ENCODE peak calls at places on chromosome 6, in six cellular contexts. H is nephron progenitor cell; E is CD4-positive, alpha-beta T cell; S is endothelial cell; R is fibroblast of pulmonary artery; D is stomach. W is an unnamed sample.
A peak's percentile ranks its signal among the peaks of the same experiment; 100 is the strongest.

GRCh38 chr6:130152908-130153510 is 69.7 kb downstream of the SAMD3 start:
- DNase-seq in E (no peak), R (no peak), S (no peak), H (no peak), D (no peak), W (no peak)

GRCh38 chr6:5215181-5215580 is 45.6 kb downstream of the LYRM4 start:
- DNase-seq in E (no peak), D (no peak), S (no peak), R (peak; percentile 44), H (no peak), W (no peak)

GRCh38 chr6:82987951-82988350 is 77.7 kb downstream of the UBE3D start:
- DNase-seq in D (no peak), H (no peak), R (no peak), E (no peak), S (no peak), W (no peak)

GRCh38 chr6:145244712-145245111 is 490.6 kb downstream of the EPM2A start:
- DNase-seq in S (no peak), H (no peak), R (no peak), D (no peak), E (no peak), W (no peak)

GRCh38 chr6:131954775-131955107 is 3.6 kb upstream of the CCN2 start:
- DNase-seq in D (peak; percentile 81), E (no peak), R (peak; percentile 100), H (no peak), S (no peak), W (no peak)

GRCh38 chr6:30798501-30798900 is 54.2 kb upstream of the IER3 start:
- DNase-seq in H (no peak), R (no peak), E (no peak), D (no peak), S (no peak), W (no peak)

GRCh38 chr6:143629104-143630080 is 48.4 kb upstream of the PHACTR2 start:
- DNase-seq in D (no peak), H (no peak), E (no peak), R (peak; percentile 11), S (no peak), W (no peak)

GRCh38 chr6:30091577-30092381 is 16.2 kb upstream of the RNF39 start:
- DNase-seq in R (peak; percentile 52), H (no peak), S (no peak), E (no peak), D (no peak), W (no peak)

GRCh38 chr6:14802761-14803160 is 443.1 kb upstream of the JARID2 start:
- DNase-seq in E (no peak), D (no peak), H (no peak), R (no peak), S (no peak), W (no peak)

GRCh38 chr6:88165087-88165876 is 865 bp downstream of the CNR1 start:
- DNase-seq in E (no peak), S (no peak), H (no peak), D (no peak), R (no peak), W (no peak)

GRCh38 chr6:19478992-19479391 is 358.2 kb upstream of the ID4 start:
- DNase-seq in D (no peak), R (peak; percentile 10), H (no peak), S (no peak), E (no peak), W (no peak)

GRCh38 chr6:170480045-170480714 is 72.9 kb downstream of the PSMB1 start:
- DNase-seq in H (no peak), R (peak; percentile 37), S (no peak), D (peak; percentile 40), E (no peak), W (no peak)

GRCh38 chr6:135667694-135668455 is 170.3 kb upstream of the AHI1 start:
- DNase-seq in S (no peak), R (peak; percentile 39), H (peak; percentile 4), E (no peak), D (no peak), W (no peak)

GRCh38 chr6:34671801-34672656 is 24.5 kb downstream of the ILRUN start:
- DNase-seq in D (no peak), E (peak; percentile 75), H (no peak), R (peak; percentile 35), S (no peak), W (no peak)

GRCh38 chr6:163816441-163816840 is 401.9 kb downstream of the QKI start:
- DNase-seq in R (no peak), H (no peak), E (no peak), S (no peak), D (no peak), W (no peak)

GRCh38 chr6:33201935-33202334 is 1.3 kb downstream of the SLC39A7 start:
- DNase-seq in R (no peak), H (no peak), S (no peak), E (no peak), D (no peak), W (no peak)

GRCh38 chr6:166745801-166746668 is 119.0 kb upstream of the RPS6KA2 start:
- DNase-seq in D (no peak), S (no peak), E (no peak), H (no peak), R (no peak), W (no peak)

GRCh38 chr6:125188037-125188436 is 34.5 kb downstream of the TPD52L1 start:
- DNase-seq in R (peak; percentile 67), S (no peak), H (no peak), D (no peak), E (no peak), W (no peak)

GRCh38 chr6:108866798-108867197 is 18.6 kb downstream of the ARMC2 start:
- DNase-seq in S (no peak), R (no peak), D (no peak), E (no peak), H (no peak), W (no peak)

GRCh38 chr6:30463651-30464618 is 25.4 kb upstream of the HLA-E start:
- DNase-seq in R (peak; percentile 18), D (peak; percentile 57), S (no peak), H (peak; percentile 9), E (peak; percentile 51), W (no peak)

GRCh38 chr6:110325197-110325596 is 33.0 kb downstream of the METTL24 start:
- DNase-seq in D (no peak), E (no peak), H (no peak), S (no peak), R (peak; percentile 73), W (no peak)

GRCh38 chr6:160755168-160755567 is 53.1 kb downstream of the PLG start:
- DNase-seq in D (no peak), R (no peak), S (no peak), H (no peak), E (no peak), W (no peak)

GRCh38 chr6:160756021-160756420 is 54.0 kb downstream of the PLG start:
- DNase-seq in S (no peak), D (no peak), H (no peak), R (no peak), E (no peak), W (no peak)

DNA sequence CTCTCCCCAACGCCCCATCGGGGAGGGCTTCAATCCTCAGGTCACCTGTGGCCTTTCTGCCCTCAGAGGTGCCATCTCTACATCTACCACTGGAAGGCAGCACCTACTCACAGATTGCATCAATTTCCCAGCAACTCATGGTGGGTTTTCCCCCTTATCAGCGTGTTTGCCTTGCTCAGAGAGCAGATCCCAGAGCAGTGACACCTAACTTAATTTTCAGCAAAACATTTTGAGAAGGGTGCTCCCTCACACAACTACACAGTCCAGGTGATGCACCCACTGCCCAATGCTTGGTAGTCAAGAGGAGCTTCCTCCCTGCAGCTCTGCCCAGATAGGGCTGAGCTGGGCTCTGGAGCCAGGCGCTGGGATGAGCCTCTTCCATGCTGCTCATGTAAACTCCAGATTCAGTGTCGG is 48.2 kb downstream of the PLG start:
- DNase-seq in D (no peak), E (no peak), S (peak; percentile 57), H (peak; percentile 10), R (no peak), W (peak; percentile 35)
- TF ChIP-seq CTCF in D (no peak), E (no peak), S (peak; percentile 53), H (peak; percentile 31), R (no peak), W (peak; percentile 80)

GRCh38 chr6:44775121-44775520 is 387.6 kb downstream of the CDC5L start:
- DNase-seq in R (no peak), S (no peak), D (no peak), H (no peak), E (no peak), W (no peak)

GRCh38 chr6:44779130-44779826 is 391.8 kb downstream of the CDC5L start:
- DNase-seq in R (no peak), H (no peak), E (no peak), S (no peak), D (no peak), W (no peak)

GRCh38 chr6:44780161-44780560 is 392.7 kb downstream of the CDC5L start:
- DNase-seq in D (no peak), H (no peak), R (no peak), E (no peak), S (no peak), W (no peak)

GRCh38 chr6:44776344-44776743 is 388.8 kb downstream of the CDC5L start:
- DNase-seq in D (no peak), E (no peak), S (no peak), H (no peak), R (no peak), W (no peak)

DNA sequence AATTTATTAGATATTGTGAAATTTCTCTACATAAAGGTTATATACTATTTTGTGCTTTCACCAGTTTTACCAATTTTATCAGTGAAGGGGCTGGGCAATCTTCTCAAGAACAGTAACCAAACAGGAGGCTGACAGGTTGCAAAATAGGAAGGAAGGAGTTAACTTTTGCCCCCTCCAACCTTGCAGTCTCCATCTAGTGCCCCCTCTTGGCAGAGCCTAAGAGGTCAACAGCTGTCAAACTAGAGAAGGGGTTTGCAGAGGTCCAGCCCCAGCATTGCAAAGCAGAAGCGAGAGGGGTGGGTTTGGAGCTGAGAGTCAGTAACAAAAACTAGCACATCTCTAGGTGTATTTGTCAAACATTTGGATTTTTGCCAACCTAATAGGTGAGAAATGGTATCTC is 391.0 kb downstream of the CDC5L start:
- DNase-seq in S (no peak), D (no peak), R (no peak), E (no peak), H (no peak), W (no peak)
- TF ChIP-seq CTCF in S (no peak), D (no peak), R (no peak), E (no peak), H (no peak), W (no peak)

DNA sequence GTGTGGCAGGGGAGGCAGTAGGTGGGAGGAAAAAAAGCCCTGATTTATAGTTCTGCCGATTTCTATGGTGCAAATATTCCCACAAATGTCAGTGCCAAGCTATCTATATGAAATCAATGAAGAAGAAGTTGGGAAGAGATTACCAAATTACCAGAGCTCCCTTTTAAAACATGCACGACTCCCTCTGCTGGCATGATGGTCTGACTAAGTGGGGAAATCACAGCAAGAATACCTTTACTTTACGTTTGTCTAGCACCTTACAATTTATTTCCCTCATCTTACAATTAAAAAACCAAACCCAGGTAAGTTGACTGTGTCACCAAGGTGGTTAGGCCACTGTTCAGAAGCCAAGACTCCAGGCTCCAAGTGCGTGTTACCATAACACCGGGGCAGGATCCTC is 55.6 kb downstream of the AGPAT4 start:
- DNase-seq in E (no peak), S (no peak), D (no peak), R (no peak), H (no peak), W (no peak)
- TF ChIP-seq CTCF in E (no peak), S (no peak), D (no peak), R (no peak), H (no peak), W (no peak)

GRCh38 chr6:68915591-68915990 is 280.5 kb downstream of the ADGRB3 start:
- DNase-seq in S (no peak), H (no peak), R (no peak), D (no peak), E (no peak), W (no peak)

GRCh38 chr6:68911811-68912210 is 276.7 kb downstream of the ADGRB3 start:
- DNase-seq in S (no peak), H (no peak), R (no peak), D (no peak), E (no peak), W (no peak)

GRCh38 chr6:68911334-68911733 is 276.3 kb downstream of the ADGRB3 start:
- DNase-seq in H (no peak), R (no peak), D (no peak), S (no peak), E (no peak), W (no peak)
- TF ChIP-seq CTCF in H (no peak), R (no peak), D (no peak), S (no peak), E (no peak), W (no peak)

W was measured in progenitor cell of endocrine pancreas.